ENCODE peak calls at places on chromosomes 2 and 18, in nine cellular contexts. One of them, this sample, is unnamed.
A peak's percentile ranks its signal among the peaks of the same experiment; 100 is the strongest.

GRCh38 chr2:203690110-203691047 is 16.1 kb upstream of the CD28 start:
- DNase-seq in HCT116: no peak
- DNase-seq in nephron progenitor cell: peak; percentile 20
- DNase-seq in posterior vena cava: no peak
- DNase-seq in HEK293T: no peak
- DNase-seq in neuronal stem cell: no peak
- DNase-seq in brain microvascular endothelial cell: no peak
- DNase-seq in psoas muscle: no peak
- DNase-seq in HT-29: no peak
- DNase-seq in this sample: no peak

GRCh38 chr2:105081006-105081701 is 43.3 kb downstream of the MRPS9 start:
- DNase-seq in HCT116: no peak
- DNase-seq in nephron progenitor cell: peak; percentile 27
- DNase-seq in posterior vena cava: no peak
- DNase-seq in HEK293T: peak; percentile 54
- DNase-seq in neuronal stem cell: no peak
- DNase-seq in brain microvascular endothelial cell: peak; percentile 40
- DNase-seq in psoas muscle: no peak
- DNase-seq in HT-29: no peak
- DNase-seq in this sample: no peak

GRCh38 chr2:137172162-137172561 is 406.8 kb downstream of the THSD7B start:
- DNase-seq in HCT116: no peak
- DNase-seq in nephron progenitor cell: no peak
- DNase-seq in posterior vena cava: no peak
- DNase-seq in HEK293T: no peak
- DNase-seq in neuronal stem cell: no peak
- DNase-seq in brain microvascular endothelial cell: no peak
- DNase-seq in psoas muscle: no peak
- DNase-seq in HT-29: no peak
- DNase-seq in this sample: no peak

GRCh38 chr2:26988165-26988879 is 17.9 kb downstream of the MAPRE3 start:
- DNase-seq in HCT116: no peak
- DNase-seq in nephron progenitor cell: no peak
- DNase-seq in posterior vena cava: no peak
- DNase-seq in HEK293T: no peak
- DNase-seq in neuronal stem cell: no peak
- DNase-seq in brain microvascular endothelial cell: peak; percentile 70
- DNase-seq in psoas muscle: no peak
- DNase-seq in HT-29: no peak
- DNase-seq in this sample: no peak

GRCh38 chr2:182229288-182229687 is 197.5 kb downstream of the PDE1A start:
- DNase-seq in HCT116: no peak
- DNase-seq in nephron progenitor cell: no peak
- DNase-seq in posterior vena cava: no peak
- DNase-seq in HEK293T: no peak
- DNase-seq in neuronal stem cell: no peak
- DNase-seq in brain microvascular endothelial cell: no peak
- DNase-seq in psoas muscle: no peak
- DNase-seq in HT-29: no peak
- DNase-seq in this sample: no peak

GRCh38 chr18:79402977-79403722 is 7.4 kb downstream of the NFATC1 start:
- DNase-seq in HCT116: no peak
- DNase-seq in nephron progenitor cell: peak; percentile 43
- DNase-seq in posterior vena cava: peak; percentile 94
- DNase-seq in HEK293T: no peak
- DNase-seq in neuronal stem cell: no peak
- DNase-seq in brain microvascular endothelial cell: no peak
- DNase-seq in psoas muscle: peak; percentile 79
- DNase-seq in HT-29: no peak
- DNase-seq in this sample: no peak

GRCh38 chr2:130352229-130352628 is 3.6 kb upstream of the PTPN18 start:
- DNase-seq in HCT116: no peak
- DNase-seq in nephron progenitor cell: no peak
- DNase-seq in posterior vena cava: no peak
- DNase-seq in HEK293T: no peak
- DNase-seq in neuronal stem cell: peak; percentile 56
- DNase-seq in brain microvascular endothelial cell: no peak
- DNase-seq in psoas muscle: no peak
- DNase-seq in HT-29: no peak
- DNase-seq in this sample: no peak

GRCh38 chr2:228541794-228542193 is 360.3 kb upstream of the SPHKAP start:
- DNase-seq in HCT116: no peak
- DNase-seq in nephron progenitor cell: no peak
- DNase-seq in posterior vena cava: no peak
- DNase-seq in HEK293T: no peak
- DNase-seq in neuronal stem cell: no peak
- DNase-seq in brain microvascular endothelial cell: peak; percentile 16
- DNase-seq in psoas muscle: no peak
- DNase-seq in HT-29: no peak
- DNase-seq in this sample: no peak

GRCh38 chr2:57443985-57444501 is 602.6 kb upstream of the VRK2 start:
- DNase-seq in HCT116: peak; percentile 56
- DNase-seq in nephron progenitor cell: no peak
- DNase-seq in posterior vena cava: no peak
- DNase-seq in HEK293T: no peak
- DNase-seq in neuronal stem cell: no peak
- DNase-seq in brain microvascular endothelial cell: peak; percentile 6
- DNase-seq in psoas muscle: no peak
- DNase-seq in HT-29: no peak
- DNase-seq in this sample: no peak

GRCh38 chr2:239792649-239793010 is 232.5 kb downstream of the NDUFA10 start:
- DNase-seq in HCT116: no peak
- DNase-seq in nephron progenitor cell: no peak
- DNase-seq in posterior vena cava: no peak
- DNase-seq in HEK293T: no peak
- DNase-seq in neuronal stem cell: no peak
- DNase-seq in brain microvascular endothelial cell: no peak
- DNase-seq in psoas muscle: no peak
- DNase-seq in HT-29: no peak
- DNase-seq in this sample: no peak

GRCh38 chr2:236646871-236647270 is 77.2 kb downstream of the ACKR3 start:
- DNase-seq in HCT116: no peak
- DNase-seq in nephron progenitor cell: no peak
- DNase-seq in posterior vena cava: peak; percentile 23
- DNase-seq in HEK293T: no peak
- DNase-seq in neuronal stem cell: no peak
- DNase-seq in brain microvascular endothelial cell: no peak
- DNase-seq in psoas muscle: no peak
- DNase-seq in HT-29: no peak
- DNase-seq in this sample: no peak